ENCODE peak calls at places on chromosomes 1 and 21, in six cellular contexts. X, S, R, N, L and U are unnamed samples. For H3K9me3 and H3K4me1, the result is how much of the 10 kb centered on the place peaks cover.

GRCh38 chr1:29643838-29644440 is 407.6 kb downstream of the PTPRU start:
- DNase-seq in X (no peak), S (no peak), R (no peak), N (no peak), L (no peak), U (no peak)

GRCh38 chr1:180168786-180169640 is 14.3 kb downstream of the QSOX1 start:
- DNase-seq in X (no peak), S (peak), R (no peak), N (no peak), L (peak), U (no peak)

GRCh38 chr1:169945171-169945570 is 51.5 kb upstream of the SCYL3 start:
- DNase-seq in X (peak), S (no peak), R (no peak), N (no peak), L (no peak), U (no peak)

GRCh38 chr1:114623364-114623763 is 41.9 kb upstream of the BCAS2 start:
- DNase-seq in X (no peak), S (no peak), R (no peak), N (no peak), L (no peak), U (no peak)

GRCh38 chr21:26587621-26588260 is 14.7 kb upstream of the CYYR1 start:
- DNase-seq in X (no peak), S (no peak), R (no peak), N (peak), L (peak), U (no peak)

GRCh38 chr1:188017921-188018320 is 1189.2 kb downstream of the PLA2G4A start:
- DNase-seq in X (no peak), S (no peak), R (no peak), N (no peak), L (no peak), U (no peak)

GRCh38 chr1:114428083-114428754 is 82.8 kb downstream of the TRIM33 start:
- DNase-seq in X (no peak), S (no peak), R (no peak), N (no peak), L (peak), U (no peak)

GRCh38 chr1:177629526-177629925 is 340.3 kb downstream of the SEC16B start:
- DNase-seq in X (no peak), S (no peak), R (no peak), N (no peak), L (no peak), U (no peak)

GRCh38 chr1:22500058-22500457 is 48.4 kb downstream of the ZBTB40 start:
- DNase-seq in X (no peak), S (no peak), R (no peak), N (no peak), L (peak), U (no peak)

GRCh38 chr1:27027575-27028250 is 15.1 kb upstream of the TENT5B start:
- DNase-seq in X (no peak), S (peak), R (no peak), N (no peak), L (no peak), U (no peak)

GRCh38 chr1:78577257-78578100 is 42.8 kb upstream of the IFI44L start:
- DNase-seq in X (no peak), S (no peak), R (no peak), N (no peak), L (no peak), U (no peak)

GRCh38 chr1:183236158-183236725 is 50.2 kb downstream of the LAMC2 start:
- DNase-seq in X (no peak), S (no peak), R (no peak), N (no peak), L (no peak), U (no peak)

GRCh38 chr1:87790756-87791155 is 462.1 kb downstream of the LMO4 start:
- DNase-seq in X (no peak), S (no peak), R (no peak), N (no peak), L (no peak), U (no peak)

GRCh38 chr1:22895357-22895756 is 77.3 kb downstream of the LACTBL1 start:
- DNase-seq in X (no peak), S (no peak), R (no peak), N (no peak), L (no peak), U (no peak)

GRCh38 chr1:29624320-29624719 is 388.0 kb downstream of the PTPRU start:
- DNase-seq in X (no peak), S (no peak), R (no peak), N (no peak), L (no peak), U (no peak)

GRCh38 chr1:23393706-23394105 is 24.1 kb upstream of the ZNF436 start:
- DNase-seq in X (peak), S (no peak), R (peak), N (no peak), L (peak), U (no peak)

DNA sequence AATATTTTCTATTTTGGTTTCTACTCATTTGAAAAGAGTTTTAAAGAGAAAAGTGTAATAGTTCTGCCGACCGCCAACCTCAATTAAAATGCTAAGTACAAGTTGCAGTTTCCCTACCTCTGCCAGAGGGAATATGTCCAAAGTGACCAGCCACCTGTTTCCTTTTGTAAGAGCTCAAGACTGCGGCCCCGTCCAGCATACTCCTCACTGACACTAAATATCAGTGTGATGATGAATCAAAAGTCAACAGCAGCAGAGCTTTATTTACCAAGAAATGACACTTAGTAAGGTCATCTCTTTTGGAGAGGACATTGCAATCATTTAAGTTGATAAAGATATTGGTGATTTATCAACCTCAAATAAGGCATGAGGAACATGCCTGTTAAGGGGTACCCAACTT is 57.4 kb upstream of the NRIP1 start:
- DNase-seq in X (no peak), S (peak), R (no peak), N (peak), L (no peak), U (no peak)
- H3K4me3 ChIP-seq in X (no peak), S (peak), R (no peak), N (peak), L (no peak), U (no peak)

GRCh38 chr1:227666286-227666685 is 68.8 kb downstream of the JMJD4 start:
- DNase-seq in X (no peak), S (no peak), R (no peak), N (no peak), L (no peak), U (no peak)
- H3K9me3 ChIP-seq in X (under half), S (half or more), R (under half), N (half or more), L (half or more), U (under half)

GRCh38 chr1:93771843-93772242 is 90.2 kb upstream of the BCAR3 start:
- DNase-seq in X (no peak), S (no peak), R (no peak), N (no peak), L (no peak), U (no peak)
- H3K4me1 ChIP-seq in X (under half), S (under half), R (under half), N (under half), L (under half), U (under half)

DNA sequence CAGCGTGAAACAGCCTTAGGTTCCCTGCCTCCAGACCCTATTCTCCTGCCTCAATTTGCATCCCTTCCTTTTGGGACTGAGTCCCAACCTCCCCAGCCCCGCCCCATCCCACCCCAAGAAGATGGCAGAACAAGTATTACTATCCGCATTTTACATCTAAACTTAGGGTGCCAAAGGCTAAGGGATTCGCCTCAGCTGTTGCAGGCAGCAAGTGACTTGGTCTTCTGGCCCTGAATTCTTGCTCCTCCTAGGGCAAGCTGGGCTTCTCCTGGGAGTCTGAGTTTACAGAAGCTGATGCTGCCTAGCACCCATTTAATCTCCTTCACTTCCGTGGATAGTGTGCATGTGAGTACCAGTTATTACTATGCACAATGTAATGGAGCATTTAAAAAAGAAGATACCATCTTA is 161.3 kb upstream of the NR5A2 start:
- DNase-seq in X (no peak), S (no peak), R (no peak), N (no peak), L (no peak), U (no peak)
- H3K4me3 ChIP-seq in X (no peak), S (no peak), R (no peak), N (no peak), L (no peak), U (no peak)

GRCh38 chr1:2991753-2992495 is 29.3 kb upstream of the ACTRT2 start:
- DNase-seq in X (no peak), S (no peak), R (no peak), N (no peak), L (no peak), U (no peak)
- H3K9me3 ChIP-seq in X (under half), S (under half), R (under half), N (under half), L (under half), U (under half)

GRCh38 chr1:167618366-167618765 is 11.7 kb upstream of the RCSD1 start:
- DNase-seq in X (no peak), S (no peak), R (no peak), N (no peak), L (no peak), U (no peak)
- H3K4me1 ChIP-seq in X (under half), S (under half), R (under half), N (under half), L (under half), U (under half)